ENCODE peak calls at places on chromosomes 11 and 22, in six cellular contexts. P, R, Y, B, M and L are unnamed samples.

GRCh38 chr11:131998020-131998419 is 627.6 kb downstream of the NTM start:
- DNase-seq in P (no peak), Y (no peak), R (no peak), M (no peak), B (no peak), L (no peak)

GRCh38 chr11:57251491-57252104 is 14.5 kb upstream of the APLNR start:
- DNase-seq in R (no peak), B (no peak), M (no peak), Y (no peak), P (no peak), L (no peak)

GRCh38 chr22:37018086-37018814 is 997 bp downstream of the TST start:
- DNase-seq in M (no peak), P (no peak), B (no peak), R (no peak), Y (no peak), L (no peak)

GRCh38 chr11:78419327-78419726 is 1.7 kb upstream of the GAB2 start:
- DNase-seq in R (no peak), P (no peak), Y (no peak), M (peak; percentile 92), B (no peak), L (no peak)

GRCh38 chr11:131579932-131580387 is 209.5 kb downstream of the NTM start:
- DNase-seq in M (no peak), R (no peak), Y (no peak), B (no peak), P (peak; percentile 10), L (peak; percentile 96)

GRCh38 chr11:67434395-67434881 is 3.0 kb downstream of the PTPRCAP start:
- DNase-seq in Y (no peak), P (no peak), M (no peak), B (peak; percentile 23), R (no peak), L (no peak)

GRCh38 chr11:126564588-126564987 is 209.1 kb downstream of the ST3GAL4 start:
- DNase-seq in M (no peak), B (no peak), R (no peak), P (no peak), Y (no peak), L (no peak)

GRCh38 chr11:14969922-14970323 is 2.2 kb downstream of the CALCA start:
- DNase-seq in P (no peak), Y (peak; percentile 75), B (no peak), M (no peak), R (no peak), L (no peak)

GRCh38 chr22:37811867-37812266 is 4.1 kb downstream of the GCAT start:
- DNase-seq in B (no peak), Y (no peak), M (no peak), P (no peak), R (no peak), L (no peak)

GRCh38 chr11:69542314-69543168 is 61.1 kb downstream of the LINC01488 start:
- DNase-seq in B (no peak), R (peak; percentile 31), M (no peak), P (no peak), Y (no peak), L (no peak)

GRCh38 chr11:68120212-68121066 is 749 bp downstream of the CHKA start:
- DNase-seq in R (peak; percentile 70), M (no peak), B (peak; percentile 28), Y (peak; percentile 58), P (no peak), L (no peak)

GRCh38 chr11:78346799-78347198 is 70.8 kb downstream of the GAB2 start:
- DNase-seq in B (no peak), P (no peak), M (no peak), R (no peak), Y (no peak), L (no peak)